ENCODE peak calls at places on chromosomes 11 and 22, in ten cellular contexts. H, C, R, D, A, B, Y, K, V and I are unnamed samples.

GRCh38 chr22:41826430-41827383 is 6.2 kb upstream of the SREBF2 start:
- DNase-seq in H (no peak), B (no peak), K (no peak), C (no peak), D (no peak), Y (no peak), V (no peak), R (no peak), A (no peak), I (no peak)

GRCh38 chr11:61716478-61717285 is 35.8 kb upstream of the MYRF start:
- DNase-seq in K (no peak), Y (no peak), R (no peak), C (no peak), V (no peak), D (no peak), H (peak; percentile 61), A (no peak), B (no peak), I (no peak)

GRCh38 chr11:76782526-76783293 is 446 bp upstream of the TSKU start:
- DNase-seq in C (no peak), A (peak; percentile 98), H (peak; percentile 98), V (peak; percentile 76), D (peak; percentile 96), R (peak; percentile 70), Y (peak; percentile 78), K (peak; percentile 97), B (peak; percentile 77), I (peak; percentile 90)

GRCh38 chr11:99325807-99326206 is 305.1 kb downstream of the CNTN5 start:
- DNase-seq in C (no peak), K (no peak), B (no peak), A (peak; percentile 84), V (no peak), R (no peak), H (peak; percentile 20), D (no peak), Y (no peak), I (no peak)

GRCh38 chr11:20156876-20157613 is 3.2 kb downstream of the DBX1 start:
- DNase-seq in A (no peak), K (no peak), Y (no peak), H (peak; percentile 24), V (no peak), B (peak; percentile 31), D (peak; percentile 42), C (no peak), R (peak; percentile 39), I (no peak)

GRCh38 chr11:118054712-118055640 is 21.9 kb upstream of the TMPRSS4 start:
- DNase-seq in K (no peak), D (no peak), R (no peak), Y (no peak), V (no peak), A (peak; percentile 10), B (no peak), H (no peak), C (no peak), I (no peak)

GRCh38 chr11:118286545-118286944 is 18.0 kb upstream of the CD3E start:
- DNase-seq in Y (no peak), V (no peak), K (no peak), B (no peak), H (no peak), R (no peak), D (no peak), C (no peak), A (no peak), I (no peak)

GRCh38 chr11:117826360-117826635 is 1.8 kb upstream of the FXYD2 start:
- DNase-seq in B (no peak), R (no peak), C (no peak), V (no peak), H (no peak), A (no peak), K (peak; percentile 3), Y (no peak), D (no peak), I (peak; percentile 47)

GRCh38 chr22:30027169-30027568 is 53.1 kb upstream of the HORMAD2 start:
- DNase-seq in R (no peak), B (no peak), K (no peak), C (no peak), D (no peak), Y (no peak), H (no peak), V (no peak), A (no peak), I (no peak)

GRCh38 chr22:31631381-31631780 is 30.6 kb downstream of the PISD start:
- DNase-seq in A (no peak), C (no peak), D (no peak), K (no peak), R (no peak), B (no peak), Y (no peak), V (no peak), H (no peak), I (no peak)